ENCODE peak calls at places on chromosomes 16 and 17, in seven cellular contexts. B is smooth muscle cell of the brain vasculature; H is T-helper 2 cell; N is stimulated activated CD4-positive, alpha-beta T cell treated with anti-CD3 and anti-CD28 coated beads, Interleukin-2, amount 100 ng/mL, for 48 hours; U is EL; C is hepatocyte; K is upper lobe of right lung. G is an unnamed sample.

GRCh38 chr17:48601528-48602430 is 3.0 kb downstream of the HOXB6 start:
- DNase-seq in B (no peak), H (no peak), N (no peak), U (no peak), C (peak), K (no peak), G (no peak)

GRCh38 chr17:80187493-80187892 is 17.7 kb downstream of the CARD14 start:
- DNase-seq in B (no peak), H (no peak), N (no peak), U (no peak), C (no peak), K (peak), G (no peak)

GRCh38 chr16:77170805-77171204 is 20.2 kb upstream of the MON1B start:
- DNase-seq in B (no peak), H (no peak), N (no peak), U (no peak), C (no peak), K (no peak), G (no peak)

GRCh38 chr17:57092171-57092570 is 7.1 kb downstream of the AKAP1 start:
- DNase-seq in B (no peak), H (no peak), N (no peak), U (no peak), C (no peak), K (no peak), G (peak)

GRCh38 chr16:16038950-16039349 is 89.5 kb downstream of the ABCC1 start:
- DNase-seq in B (no peak), H (no peak), N (no peak), U (no peak), C (no peak), K (no peak), G (no peak)

GRCh38 chr17:74455025-74455585 is 11.3 kb upstream of the CD300A start:
- DNase-seq in B (no peak), H (no peak), N (no peak), U (no peak), C (no peak), K (no peak), G (no peak)

GRCh38 chr16:59385953-59386352 is 651.8 kb upstream of the GOT2 start:
- DNase-seq in B (no peak), H (no peak), N (no peak), U (peak), C (no peak), K (no peak), G (peak)

GRCh38 chr17:1001640-1002411 is 4.9 kb downstream of the TIMM22 start:
- DNase-seq in B (no peak), H (no peak), N (no peak), U (peak), C (no peak), K (no peak), G (peak)

GRCh38 chr16:559411-560207 is 585 bp upstream of the PRR35 start:
- DNase-seq in B (no peak), H (no peak), N (no peak), U (no peak), C (no peak), K (no peak), G (no peak)

GRCh38 chr17:73021771-73022170 is 70.7 kb downstream of the SLC39A11 start:
- DNase-seq in B (no peak), H (no peak), N (no peak), U (no peak), C (no peak), K (no peak), G (no peak)

GRCh38 chr17:44308865-44309264 is 464 bp downstream of the RUNDC3A start:
- DNase-seq in B (no peak), H (no peak), N (no peak), U (no peak), C (no peak), K (no peak), G (no peak)

GRCh38 chr16:88370365-88370764 is 12.4 kb upstream of the ZNF469 start:
- DNase-seq in B (no peak), H (no peak), N (no peak), U (no peak), C (no peak), K (no peak), G (no peak)

G was measured in IMR-90.